ENCODE peak calls at places on chromosome 7, in five cellular contexts. One of them, this sample, is unnamed.

GRCh38 chr7:83976302-83976701 is 218.3 kb downstream of the SEMA3A start:
- DNase-seq in neuronal stem cell: peak
- DNase-seq in amniotic stem cell: peak
- DNase-seq in SIG-M5: no peak
- DNase-seq in stimulated activated CD4-positive, alpha-beta T cell treated with anti-CD3 and anti-CD28 coated beads, Interleukin-15, amount 100 ng/mL, for 24 hours: no peak
- DNase-seq in this sample: peak

GRCh38 chr7:1174881-1175596 is 15.0 kb upstream of the ZFAND2A start:
- DNase-seq in neuronal stem cell: no peak
- DNase-seq in amniotic stem cell: no peak
- DNase-seq in SIG-M5: no peak
- DNase-seq in stimulated activated CD4-positive, alpha-beta T cell treated with anti-CD3 and anti-CD28 coated beads, Interleukin-15, amount 100 ng/mL, for 24 hours: no peak
- DNase-seq in this sample: no peak

GRCh38 chr7:101814081-101814995 is 3.1 kb upstream of the CUX1 start:
- DNase-seq in neuronal stem cell: peak
- DNase-seq in amniotic stem cell: peak
- DNase-seq in SIG-M5: no peak
- DNase-seq in stimulated activated CD4-positive, alpha-beta T cell treated with anti-CD3 and anti-CD28 coated beads, Interleukin-15, amount 100 ng/mL, for 24 hours: peak
- DNase-seq in this sample: peak

GRCh38 chr7:128865303-128865702 is 2.6 kb downstream of the ATP6V1F start:
- DNase-seq in neuronal stem cell: no peak
- DNase-seq in amniotic stem cell: no peak
- DNase-seq in SIG-M5: no peak
- DNase-seq in stimulated activated CD4-positive, alpha-beta T cell treated with anti-CD3 and anti-CD28 coated beads, Interleukin-15, amount 100 ng/mL, for 24 hours: no peak
- DNase-seq in this sample: no peak

GRCh38 chr7:117706191-117706590 is 167.1 kb downstream of the CTTNBP2 start:
- DNase-seq in neuronal stem cell: no peak
- DNase-seq in amniotic stem cell: no peak
- DNase-seq in SIG-M5: no peak
- DNase-seq in stimulated activated CD4-positive, alpha-beta T cell treated with anti-CD3 and anti-CD28 coated beads, Interleukin-15, amount 100 ng/mL, for 24 hours: no peak
- DNase-seq in this sample: no peak

GRCh38 chr7:4951903-4952636 is 6.9 kb downstream of the MMD2 start:
- DNase-seq in neuronal stem cell: no peak
- DNase-seq in amniotic stem cell: no peak
- DNase-seq in SIG-M5: no peak
- DNase-seq in stimulated activated CD4-positive, alpha-beta T cell treated with anti-CD3 and anti-CD28 coated beads, Interleukin-15, amount 100 ng/mL, for 24 hours: peak
- DNase-seq in this sample: peak

GRCh38 chr7:40570218-40570617 is 435.4 kb downstream of the SUGCT start:
- DNase-seq in neuronal stem cell: peak
- DNase-seq in amniotic stem cell: no peak
- DNase-seq in SIG-M5: no peak
- DNase-seq in stimulated activated CD4-positive, alpha-beta T cell treated with anti-CD3 and anti-CD28 coated beads, Interleukin-15, amount 100 ng/mL, for 24 hours: no peak
- DNase-seq in this sample: peak

GRCh38 chr7:117401293-117402002 is 25.8 kb downstream of the ASZ1 start:
- DNase-seq in neuronal stem cell: no peak
- DNase-seq in amniotic stem cell: no peak
- DNase-seq in SIG-M5: no peak
- DNase-seq in stimulated activated CD4-positive, alpha-beta T cell treated with anti-CD3 and anti-CD28 coated beads, Interleukin-15, amount 100 ng/mL, for 24 hours: no peak
- DNase-seq in this sample: peak

GRCh38 chr7:4103352-4104091 is 578.6 kb upstream of the FOXK1 start:
- DNase-seq in neuronal stem cell: no peak
- DNase-seq in amniotic stem cell: no peak
- DNase-seq in SIG-M5: no peak
- DNase-seq in stimulated activated CD4-positive, alpha-beta T cell treated with anti-CD3 and anti-CD28 coated beads, Interleukin-15, amount 100 ng/mL, for 24 hours: no peak
- DNase-seq in this sample: peak

GRCh38 chr7:157318015-157318706 is 18.6 kb upstream of the DNAJB6 start:
- DNase-seq in neuronal stem cell: no peak
- DNase-seq in amniotic stem cell: no peak
- DNase-seq in SIG-M5: no peak
- DNase-seq in stimulated activated CD4-positive, alpha-beta T cell treated with anti-CD3 and anti-CD28 coated beads, Interleukin-15, amount 100 ng/mL, for 24 hours: peak
- DNase-seq in this sample: peak

GRCh38 chr7:131654668-131655326 is 98.4 kb upstream of the PODXL start:
- DNase-seq in neuronal stem cell: peak
- DNase-seq in amniotic stem cell: no peak
- DNase-seq in SIG-M5: no peak
- DNase-seq in stimulated activated CD4-positive, alpha-beta T cell treated with anti-CD3 and anti-CD28 coated beads, Interleukin-15, amount 100 ng/mL, for 24 hours: peak
- DNase-seq in this sample: peak

GRCh38 chr7:920351-921070 is 34.0 kb downstream of the ADAP1 start:
- DNase-seq in neuronal stem cell: no peak
- DNase-seq in amniotic stem cell: no peak
- DNase-seq in SIG-M5: no peak
- DNase-seq in stimulated activated CD4-positive, alpha-beta T cell treated with anti-CD3 and anti-CD28 coated beads, Interleukin-15, amount 100 ng/mL, for 24 hours: peak
- DNase-seq in this sample: no peak

GRCh38 chr7:17444673-17445072 is 146.2 kb downstream of the AHR start:
- DNase-seq in neuronal stem cell: no peak
- DNase-seq in amniotic stem cell: no peak
- DNase-seq in SIG-M5: no peak
- DNase-seq in stimulated activated CD4-positive, alpha-beta T cell treated with anti-CD3 and anti-CD28 coated beads, Interleukin-15, amount 100 ng/mL, for 24 hours: no peak
- DNase-seq in this sample: peak

GRCh38 chr7:7686806-7687205 is 31.6 kb downstream of the RPA3 start:
- DNase-seq in neuronal stem cell: no peak
- DNase-seq in amniotic stem cell: no peak
- DNase-seq in SIG-M5: no peak
- DNase-seq in stimulated activated CD4-positive, alpha-beta T cell treated with anti-CD3 and anti-CD28 coated beads, Interleukin-15, amount 100 ng/mL, for 24 hours: no peak
- DNase-seq in this sample: no peak

GRCh38 chr7:93054975-93055374 is 62.8 kb downstream of the SAMD9 start:
- DNase-seq in neuronal stem cell: no peak
- DNase-seq in amniotic stem cell: no peak
- DNase-seq in SIG-M5: no peak
- DNase-seq in stimulated activated CD4-positive, alpha-beta T cell treated with anti-CD3 and anti-CD28 coated beads, Interleukin-15, amount 100 ng/mL, for 24 hours: no peak
- DNase-seq in this sample: no peak

GRCh38 chr7:40969641-40970040 is 733.2 kb downstream of the INHBA start:
- DNase-seq in neuronal stem cell: no peak
- DNase-seq in amniotic stem cell: no peak
- DNase-seq in SIG-M5: no peak
- DNase-seq in stimulated activated CD4-positive, alpha-beta T cell treated with anti-CD3 and anti-CD28 coated beads, Interleukin-15, amount 100 ng/mL, for 24 hours: no peak
- DNase-seq in this sample: no peak

GRCh38 chr7:28988818-28989595 is 30.9 kb upstream of the TRIL start:
- DNase-seq in neuronal stem cell: no peak
- DNase-seq in amniotic stem cell: peak
- DNase-seq in SIG-M5: no peak
- DNase-seq in stimulated activated CD4-positive, alpha-beta T cell treated with anti-CD3 and anti-CD28 coated beads, Interleukin-15, amount 100 ng/mL, for 24 hours: no peak
- DNase-seq in this sample: peak

This sample was measured in cardiac fibroblast.